ENCODE peak calls at places on chromosome 3, in four cellular contexts. Y is H1, C is K562, O is GM12878. F is an unnamed sample.

GRCh38 chr3:46102780-46103130 is 75.5 kb upstream of the XCR1 start:
- DNase-seq in Y (no peak), C (no peak), O (no peak), F (no peak)

GRCh38 chr3:57822686-57823085 is 66.6 kb downstream of the SLMAP start:
- DNase-seq in Y (no peak), C (no peak), O (no peak), F (no peak)

GRCh38 chr3:43484926-43485488 is 136.8 kb downstream of the ANO10 start:
- DNase-seq in Y (no peak), C (no peak), O (no peak), F (no peak)

GRCh38 chr3:171187706-171188290 is 161.3 kb upstream of the SLC2A2 start:
- DNase-seq in Y (no peak), C (peak), O (no peak), F (peak)

GRCh38 chr3:127209155-127209839 is 16.4 kb downstream of the PRR23E start:
- DNase-seq in Y (no peak), C (no peak), O (no peak), F (peak)

GRCh38 chr3:64900916-64901903 is 213.4 kb upstream of the ADAMTS9 start:
- DNase-seq in Y (no peak), C (no peak), O (no peak), F (no peak)

GRCh38 chr3:43953814-43954241 is 263.1 kb downstream of the ABHD5 start:
- DNase-seq in Y (no peak), C (no peak), O (no peak), F (no peak)

GRCh38 chr3:42547401-42547945 is 34.3 kb downstream of the SEC22C start:
- DNase-seq in Y (peak), C (peak), O (no peak), F (peak)

GRCh38 chr3:51712511-51712931 is 5.7 kb downstream of the GRM2 start:
- DNase-seq in Y (peak), C (no peak), O (no peak), F (peak)

GRCh38 chr3:13644341-13645082 is 95.6 kb downstream of the FBLN2 start:
- DNase-seq in Y (no peak), C (no peak), O (no peak), F (no peak)

GRCh38 chr3:194046995-194047681 is 88.8 kb upstream of the HES1 start:
- DNase-seq in Y (no peak), C (no peak), O (no peak), F (peak)

GRCh38 chr3:191412764-191413163 is 48.2 kb upstream of the PYDC2 start:
- DNase-seq in Y (no peak), C (no peak), O (no peak), F (peak)

GRCh38 chr3:76107935-76108570 is 322.7 kb upstream of the ZNF717 start:
- DNase-seq in Y (no peak), C (peak), O (no peak), F (peak)

GRCh38 chr3:8318002-8318649 is 183.5 kb upstream of the LMCD1 start:
- DNase-seq in Y (no peak), C (no peak), O (no peak), F (no peak)

GRCh38 chr3:134677987-134678308 is 27.1 kb upstream of the KY start:
- DNase-seq in Y (no peak), C (no peak), O (no peak), F (no peak)

GRCh38 chr3:69288161-69288895 is 97.6 kb downstream of the FRMD4B start:
- DNase-seq in Y (peak), C (no peak), O (no peak), F (no peak)

GRCh38 chr3:107942244-107942643 is 148.6 kb downstream of the CD47 start:
- DNase-seq in Y (no peak), C (no peak), O (no peak), F (no peak)

GRCh38 chr3:159625594-159625993 is 363.0 kb upstream of the IL12A start:
- DNase-seq in Y (no peak), C (no peak), O (no peak), F (no peak)

GRCh38 chr3:170766253-170766652 is 103.7 kb downstream of the RPL22L1 start:
- DNase-seq in Y (no peak), C (no peak), O (no peak), F (no peak)

GRCh38 chr3:12442654-12443501 is 41.4 kb upstream of the TSEN2 start:
- DNase-seq in Y (no peak), C (no peak), O (no peak), F (no peak)

GRCh38 chr3:163924600-163924999 is 1153.7 kb downstream of the SI start:
- DNase-seq in Y (no peak), C (no peak), O (no peak), F (no peak)

GRCh38 chr3:58039609-58040008 is 31.4 kb downstream of the FLNB start:
- DNase-seq in Y (no peak), C (no peak), O (no peak), F (no peak)

GRCh38 chr3:193590088-193590856 is 2.7 kb upstream of the OPA1 start:
- DNase-seq in Y (no peak), C (peak), O (no peak), F (no peak)

GRCh38 chr3:194585880-194586281 is 47.3 kb downstream of the TMEM44 start:
- DNase-seq in Y (no peak), C (peak), O (no peak), F (no peak)

GRCh38 chr3:53045107-53045783 is 628 bp downstream of the SFMBT1 start:
- DNase-seq in Y (peak), C (peak), O (no peak), F (peak)

GRCh38 chr3:53043738-53044137 is 2.1 kb downstream of the SFMBT1 start:
- DNase-seq in Y (peak), C (no peak), O (no peak), F (no peak)

GRCh38 chr3:53044371-53045106 is 1.3 kb downstream of the SFMBT1 start:
- DNase-seq in Y (peak), C (peak), O (no peak), F (peak)

GRCh38 chr3:53045784-53046170 is at the start of gene SFMBT1:
- DNase-seq in Y (peak), C (peak), O (no peak), F (peak)

DNA sequence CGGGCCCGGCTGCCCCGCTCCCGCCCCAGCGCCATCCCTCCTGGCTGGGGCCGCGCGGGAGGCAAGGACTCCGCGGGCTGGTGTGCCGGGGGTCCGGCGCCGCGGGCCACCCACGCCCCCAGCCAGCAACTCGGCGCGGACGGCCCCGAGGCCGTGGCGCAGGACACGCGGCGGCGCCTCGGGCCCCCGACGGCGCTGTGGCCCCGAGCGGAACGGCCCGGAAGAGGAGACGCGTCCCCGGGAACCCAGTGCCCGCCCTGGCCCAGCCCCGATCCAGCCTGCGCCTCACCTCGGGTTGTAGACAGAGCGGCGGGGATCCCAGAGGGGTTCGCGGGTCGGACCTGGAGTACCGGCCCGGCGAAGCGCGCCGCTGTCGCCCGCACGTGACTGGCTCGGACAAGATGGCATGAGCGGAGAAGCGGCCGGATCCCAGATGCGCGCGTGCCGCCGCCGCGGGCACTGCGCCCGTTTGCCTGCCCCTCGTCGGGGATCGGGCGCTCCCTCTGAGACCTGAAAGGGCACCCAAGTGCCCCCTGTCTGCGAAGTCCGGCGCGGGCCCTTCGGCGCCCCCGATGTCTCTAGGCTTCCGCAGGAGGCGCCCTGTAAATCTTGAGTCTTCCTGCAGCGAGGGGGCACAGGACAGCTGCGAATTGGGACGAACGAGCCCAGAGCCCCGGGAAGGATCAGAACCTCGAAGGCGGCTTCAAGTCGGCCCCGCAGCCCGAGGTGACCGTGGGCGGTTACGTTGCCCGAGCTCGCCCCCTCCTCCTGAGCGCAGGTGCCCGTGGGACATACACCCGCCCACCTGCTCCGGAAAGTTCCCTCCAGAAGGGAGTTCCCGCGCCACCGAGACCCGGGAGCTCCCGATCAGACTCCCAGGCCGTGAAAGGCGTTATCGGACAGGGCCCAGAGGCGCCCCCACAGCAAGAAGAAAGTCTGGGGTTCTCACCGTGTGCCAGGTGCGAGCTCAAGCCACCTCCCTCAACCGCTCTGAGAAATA is 598 bp upstream of the SFMBT1 start:
- DNase-seq in Y (peak), C (no peak), O (no peak), F (peak)
- TF ChIP-seq POLR2AphosphoS5 in Y (peak), C (no peak), O (no peak), F (no peak)

GRCh38 chr3:78969483-78969882 is 798.3 kb downstream of the ROBO1 start:
- DNase-seq in Y (no peak), C (no peak), O (no peak), F (peak)
- TF ChIP-seq NRF1 in Y (no peak), C (no peak), O (no peak), F (no peak)

DNA sequence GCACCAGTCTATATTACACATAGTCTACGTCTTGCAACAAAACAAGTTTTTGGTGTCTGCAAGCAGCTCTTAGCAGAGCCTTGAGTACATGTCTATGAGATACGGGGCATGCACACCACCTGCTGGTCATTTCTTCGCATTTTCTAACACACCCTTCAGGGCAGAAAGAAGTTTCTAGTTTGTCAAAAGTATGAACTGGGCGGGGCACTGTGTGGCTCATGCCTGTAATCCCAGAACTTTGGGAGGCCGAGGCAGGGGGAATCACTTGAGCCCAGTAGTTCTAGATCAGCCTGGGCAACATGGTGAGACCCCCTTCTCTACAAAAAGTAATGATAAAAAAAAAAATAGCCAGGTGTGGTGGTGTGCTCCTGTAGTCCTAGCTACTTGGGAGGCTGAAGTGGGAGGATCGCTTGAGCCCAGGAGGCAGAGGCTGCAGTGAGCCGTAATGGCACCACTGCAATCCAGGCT is 64.2 kb upstream of the ARL8B start:
- DNase-seq in Y (no peak), C (peak), O (peak), F (peak)
- TF ChIP-seq POLR2AphosphoS5 in Y (no peak), C (no peak), O (no peak), F (no peak)

GRCh38 chr3:55191911-55192787 is 264.3 kb upstream of the LRTM1 start:
- DNase-seq in Y (no peak), C (no peak), O (no peak), F (no peak)

GRCh38 chr3:55185380-55185779 is 257.5 kb upstream of the LRTM1 start:
- DNase-seq in Y (no peak), C (no peak), O (no peak), F (no peak)

GRCh38 chr3:55189359-55189801 is 261.5 kb upstream of the LRTM1 start:
- DNase-seq in Y (no peak), C (no peak), O (no peak), F (no peak)

GRCh38 chr3:55190296-55190695 is 262.4 kb upstream of the LRTM1 start:
- DNase-seq in Y (no peak), C (no peak), O (no peak), F (no peak)
- TF ChIP-seq NRF1 in Y (no peak), C (no peak), O (no peak), F (no peak)

GRCh38 chr3:140910860-140911259 is 30.8 kb upstream of the SLC25A36 start:
- DNase-seq in Y (peak), C (peak), O (no peak), F (peak)
- TF ChIP-seq POLR2AphosphoS5 in Y (no peak), C (no peak), O (no peak), F (no peak)

GRCh38 chr3:197598404-197598980 is 42.7 kb upstream of the BDH1 start:
- DNase-seq in Y (no peak), C (no peak), O (no peak), F (no peak)

GRCh38 chr3:197597335-197597734 is 41.6 kb upstream of the BDH1 start:
- DNase-seq in Y (no peak), C (no peak), O (no peak), F (no peak)

GRCh38 chr3:197600796-197601565 is 45.2 kb upstream of the BDH1 start:
- DNase-seq in Y (no peak), C (no peak), O (no peak), F (no peak)

GRCh38 chr3:197595470-197596185 is 39.9 kb upstream of the BDH1 start:
- DNase-seq in Y (no peak), C (no peak), O (no peak), F (no peak)

DNA sequence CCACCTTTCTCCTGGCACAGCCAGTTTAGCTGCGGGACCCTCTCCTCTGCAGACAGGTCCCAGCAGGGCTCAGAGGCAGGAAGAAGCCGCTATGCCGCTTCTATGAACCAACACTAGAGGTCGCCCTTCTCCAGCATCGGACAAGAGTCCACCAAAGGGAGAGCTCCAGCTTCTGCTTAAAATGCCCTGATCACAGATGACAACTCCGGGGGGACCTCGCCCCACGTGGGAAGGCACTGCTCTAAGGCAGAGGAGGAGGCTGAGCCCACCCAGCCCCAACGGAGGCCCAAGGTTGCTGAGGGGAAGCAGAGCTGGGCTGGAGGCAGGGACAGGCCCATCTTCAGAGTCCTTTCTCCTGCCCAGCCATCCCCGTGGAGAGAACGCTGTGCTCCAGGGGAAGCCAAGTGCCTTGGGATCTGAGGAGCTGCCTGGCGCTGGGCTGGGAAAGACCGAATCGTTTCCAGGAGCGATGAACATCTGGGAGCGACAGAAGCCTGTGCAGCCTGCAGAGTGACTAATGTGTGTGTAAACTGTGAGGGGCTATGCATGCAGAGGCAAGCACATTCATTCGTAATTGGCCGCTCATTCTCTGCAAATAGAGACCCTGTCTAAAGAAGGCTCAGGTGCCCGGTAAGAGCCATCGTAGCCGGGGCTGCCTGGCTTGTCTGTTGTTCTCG is 43.5 kb upstream of the BDH1 start:
- DNase-seq in Y (peak), C (peak), O (peak), F (peak)
- TF ChIP-seq NRF1 in Y (no peak), C (no peak), O (no peak), F (no peak)

GRCh38 chr3:53196575-53197407 is 35.8 kb downstream of the PRKCD start:
- DNase-seq in Y (no peak), C (peak), O (peak), F (peak)
- TF ChIP-seq POLR2AphosphoS5 in Y (no peak), C (no peak), O (peak), F (no peak)

GRCh38 chr3:81443948-81444347 is 317.5 kb downstream of the GBE1 start:
- DNase-seq in Y (no peak), C (no peak), O (no peak), F (no peak)
- TF ChIP-seq NRF1 in Y (no peak), C (no peak), O (no peak), F (no peak)

F was measured in SK-N-SH.